ENCODE peak calls at places on chromosome 14, in nine cellular contexts. One of them, this sample, is unnamed.

GRCh38 chr14:100019156-100019882 is 45.9 kb upstream of the EVL start:
- DNase-seq in substantia nigra: peak
- DNase-seq in pancreas: no peak
- DNase-seq in right cardiac atrium: no peak
- DNase-seq in endothelial cell of umbilical vein: no peak
- DNase-seq in left ventricle myocardium inferior: no peak
- DNase-seq in OCI-LY7: no peak
- DNase-seq in iPS DF 6.9: no peak
- DNase-seq in HL-60: no peak
- DNase-seq in this sample: no peak

GRCh38 chr14:53924754-53925153 is 31.9 kb downstream of the BMP4 start:
- DNase-seq in substantia nigra: no peak
- DNase-seq in pancreas: no peak
- DNase-seq in right cardiac atrium: no peak
- DNase-seq in endothelial cell of umbilical vein: peak
- DNase-seq in left ventricle myocardium inferior: no peak
- DNase-seq in OCI-LY7: no peak
- DNase-seq in iPS DF 6.9: no peak
- DNase-seq in HL-60: no peak
- DNase-seq in this sample: no peak

GRCh38 chr14:96567289-96567899 is 65.2 kb downstream of the PAPOLA start:
- DNase-seq in substantia nigra: no peak
- DNase-seq in pancreas: no peak
- DNase-seq in right cardiac atrium: no peak
- DNase-seq in endothelial cell of umbilical vein: peak
- DNase-seq in left ventricle myocardium inferior: no peak
- DNase-seq in OCI-LY7: peak
- DNase-seq in iPS DF 6.9: no peak
- DNase-seq in HL-60: no peak
- DNase-seq in this sample: no peak

GRCh38 chr14:50666772-50667490 is 1.2 kb downstream of the SAV1 start:
- DNase-seq in substantia nigra: no peak
- DNase-seq in pancreas: peak
- DNase-seq in right cardiac atrium: no peak
- DNase-seq in endothelial cell of umbilical vein: peak
- DNase-seq in left ventricle myocardium inferior: no peak
- DNase-seq in OCI-LY7: peak
- DNase-seq in iPS DF 6.9: no peak
- DNase-seq in HL-60: no peak
- DNase-seq in this sample: no peak

GRCh38 chr14:24430682-24431568 is 1.2 kb downstream of the KHNYN start:
- DNase-seq in substantia nigra: no peak
- DNase-seq in pancreas: peak
- DNase-seq in right cardiac atrium: peak
- DNase-seq in endothelial cell of umbilical vein: peak
- DNase-seq in left ventricle myocardium inferior: no peak
- DNase-seq in OCI-LY7: peak
- DNase-seq in iPS DF 6.9: no peak
- DNase-seq in HL-60: no peak
- DNase-seq in this sample: peak

GRCh38 chr14:89013698-89014569 is 189.5 kb downstream of the TTC8 start:
- DNase-seq in substantia nigra: no peak
- DNase-seq in pancreas: no peak
- DNase-seq in right cardiac atrium: no peak
- DNase-seq in endothelial cell of umbilical vein: no peak
- DNase-seq in left ventricle myocardium inferior: no peak
- DNase-seq in OCI-LY7: no peak
- DNase-seq in iPS DF 6.9: no peak
- DNase-seq in HL-60: no peak
- DNase-seq in this sample: no peak

GRCh38 chr14:73747386-73748211 is 33.4 kb upstream of the PNMA1 start:
- DNase-seq in substantia nigra: no peak
- DNase-seq in pancreas: no peak
- DNase-seq in right cardiac atrium: no peak
- DNase-seq in endothelial cell of umbilical vein: no peak
- DNase-seq in left ventricle myocardium inferior: no peak
- DNase-seq in OCI-LY7: no peak
- DNase-seq in iPS DF 6.9: no peak
- DNase-seq in HL-60: no peak
- DNase-seq in this sample: no peak

GRCh38 chr14:39566795-39567194 is 134.6 kb upstream of the FBXO33 start:
- DNase-seq in substantia nigra: no peak
- DNase-seq in pancreas: no peak
- DNase-seq in right cardiac atrium: no peak
- DNase-seq in endothelial cell of umbilical vein: no peak
- DNase-seq in left ventricle myocardium inferior: no peak
- DNase-seq in OCI-LY7: no peak
- DNase-seq in iPS DF 6.9: no peak
- DNase-seq in HL-60: no peak
- DNase-seq in this sample: no peak

GRCh38 chr14:39467889-39468524 is 35.8 kb upstream of the FBXO33 start:
- DNase-seq in substantia nigra: no peak
- DNase-seq in pancreas: no peak
- DNase-seq in right cardiac atrium: no peak
- DNase-seq in endothelial cell of umbilical vein: peak
- DNase-seq in left ventricle myocardium inferior: no peak
- DNase-seq in OCI-LY7: peak
- DNase-seq in iPS DF 6.9: peak
- DNase-seq in HL-60: no peak
- DNase-seq in this sample: no peak

GRCh38 chr14:33477752-33478151 is 473.1 kb downstream of the EGLN3 start:
- DNase-seq in substantia nigra: peak
- DNase-seq in pancreas: no peak
- DNase-seq in right cardiac atrium: no peak
- DNase-seq in endothelial cell of umbilical vein: no peak
- DNase-seq in left ventricle myocardium inferior: no peak
- DNase-seq in OCI-LY7: no peak
- DNase-seq in iPS DF 6.9: no peak
- DNase-seq in HL-60: no peak
- DNase-seq in this sample: no peak

GRCh38 chr14:74062809-74063150 is 21.5 kb downstream of the ALDH6A1 start:
- DNase-seq in substantia nigra: no peak
- DNase-seq in pancreas: no peak
- DNase-seq in right cardiac atrium: no peak
- DNase-seq in endothelial cell of umbilical vein: no peak
- DNase-seq in left ventricle myocardium inferior: no peak
- DNase-seq in OCI-LY7: no peak
- DNase-seq in iPS DF 6.9: no peak
- DNase-seq in HL-60: no peak
- DNase-seq in this sample: no peak

GRCh38 chr14:47332099-47332498 is 343.3 kb downstream of the MDGA2 start:
- DNase-seq in substantia nigra: peak
- DNase-seq in pancreas: no peak
- DNase-seq in right cardiac atrium: peak
- DNase-seq in endothelial cell of umbilical vein: no peak
- DNase-seq in left ventricle myocardium inferior: no peak
- DNase-seq in OCI-LY7: no peak
- DNase-seq in iPS DF 6.9: no peak
- DNase-seq in HL-60: no peak
- DNase-seq in this sample: no peak

GRCh38 chr14:51682411-51682810 is 30.7 kb downstream of the FRMD6 start:
- DNase-seq in substantia nigra: no peak
- DNase-seq in pancreas: no peak
- DNase-seq in right cardiac atrium: no peak
- DNase-seq in endothelial cell of umbilical vein: no peak
- DNase-seq in left ventricle myocardium inferior: no peak
- DNase-seq in OCI-LY7: no peak
- DNase-seq in iPS DF 6.9: no peak
- DNase-seq in HL-60: no peak
- DNase-seq in this sample: no peak

GRCh38 chr14:74463697-74464096 is 29.4 kb downstream of the NPC2 start:
- DNase-seq in substantia nigra: no peak
- DNase-seq in pancreas: no peak
- DNase-seq in right cardiac atrium: no peak
- DNase-seq in endothelial cell of umbilical vein: no peak
- DNase-seq in left ventricle myocardium inferior: no peak
- DNase-seq in OCI-LY7: no peak
- DNase-seq in iPS DF 6.9: no peak
- DNase-seq in HL-60: no peak
- DNase-seq in this sample: no peak

GRCh38 chr14:92653162-92653651 is 95.2 kb downstream of the LGMN start:
- DNase-seq in substantia nigra: no peak
- DNase-seq in pancreas: no peak
- DNase-seq in right cardiac atrium: no peak
- DNase-seq in endothelial cell of umbilical vein: no peak
- DNase-seq in left ventricle myocardium inferior: no peak
- DNase-seq in OCI-LY7: no peak
- DNase-seq in iPS DF 6.9: no peak
- DNase-seq in HL-60: no peak
- DNase-seq in this sample: no peak

GRCh38 chr14:103155013-103155412 is 31.8 kb downstream of the TNFAIP2 start:
- DNase-seq in substantia nigra: peak
- DNase-seq in pancreas: no peak
- DNase-seq in right cardiac atrium: peak
- DNase-seq in endothelial cell of umbilical vein: no peak
- DNase-seq in left ventricle myocardium inferior: peak
- DNase-seq in OCI-LY7: no peak
- DNase-seq in iPS DF 6.9: no peak
- DNase-seq in HL-60: no peak
- DNase-seq in this sample: no peak

GRCh38 chr14:67373347-67373746 is 13.2 kb downstream of the EIF2S1 start:
- DNase-seq in substantia nigra: no peak
- DNase-seq in pancreas: no peak
- DNase-seq in right cardiac atrium: no peak
- DNase-seq in endothelial cell of umbilical vein: peak
- DNase-seq in left ventricle myocardium inferior: no peak
- DNase-seq in OCI-LY7: no peak
- DNase-seq in iPS DF 6.9: no peak
- DNase-seq in HL-60: no peak
- DNase-seq in this sample: no peak
- H3K27ac ChIP-seq in substantia nigra: no peak
- H3K27ac ChIP-seq in pancreas: no peak
- H3K27ac ChIP-seq in right cardiac atrium: no peak
- H3K27ac ChIP-seq in endothelial cell of umbilical vein: peak
- H3K27ac ChIP-seq in left ventricle myocardium inferior: no peak
- H3K27ac ChIP-seq in OCI-LY7: no peak
- H3K27ac ChIP-seq in iPS DF 6.9: no peak
- H3K27ac ChIP-seq in HL-60: no peak
- H3K27ac ChIP-seq in this sample: no peak

GRCh38 chr14:90381011-90381790 is 15.6 kb upstream of the CALM1 start:
- DNase-seq in substantia nigra: peak
- DNase-seq in pancreas: peak
- DNase-seq in right cardiac atrium: peak
- DNase-seq in endothelial cell of umbilical vein: no peak
- DNase-seq in left ventricle myocardium inferior: no peak
- DNase-seq in OCI-LY7: peak
- DNase-seq in iPS DF 6.9: no peak
- DNase-seq in HL-60: no peak
- DNase-seq in this sample: no peak
- H3K27ac ChIP-seq in substantia nigra: peak
- H3K27ac ChIP-seq in pancreas: peak
- H3K27ac ChIP-seq in right cardiac atrium: peak
- H3K27ac ChIP-seq in endothelial cell of umbilical vein: no peak
- H3K27ac ChIP-seq in left ventricle myocardium inferior: peak
- H3K27ac ChIP-seq in OCI-LY7: no peak
- H3K27ac ChIP-seq in iPS DF 6.9: no peak
- H3K27ac ChIP-seq in HL-60: no peak
- H3K27ac ChIP-seq in this sample: no peak

GRCh38 chr14:105398044-105398725 is at the start of gene TEX22:
- DNase-seq in substantia nigra: peak
- DNase-seq in pancreas: peak
- DNase-seq in right cardiac atrium: peak
- DNase-seq in endothelial cell of umbilical vein: peak
- DNase-seq in left ventricle myocardium inferior: peak
- DNase-seq in OCI-LY7: peak
- DNase-seq in iPS DF 6.9: peak
- DNase-seq in HL-60: peak
- DNase-seq in this sample: peak
- H3K27ac ChIP-seq in substantia nigra: peak
- H3K27ac ChIP-seq in pancreas: peak
- H3K27ac ChIP-seq in right cardiac atrium: peak
- H3K27ac ChIP-seq in endothelial cell of umbilical vein: peak
- H3K27ac ChIP-seq in left ventricle myocardium inferior: peak
- H3K27ac ChIP-seq in OCI-LY7: peak
- H3K27ac ChIP-seq in iPS DF 6.9: no peak
- H3K27ac ChIP-seq in HL-60: peak
- H3K27ac ChIP-seq in this sample: peak

GRCh38 chr14:37579250-37579649 is 15.8 kb downstream of the FOXA1 start:
- DNase-seq in substantia nigra: no peak
- DNase-seq in pancreas: no peak
- DNase-seq in right cardiac atrium: no peak
- DNase-seq in endothelial cell of umbilical vein: no peak
- DNase-seq in left ventricle myocardium inferior: no peak
- DNase-seq in OCI-LY7: no peak
- DNase-seq in iPS DF 6.9: no peak
- DNase-seq in HL-60: no peak
- DNase-seq in this sample: no peak
- H3K27ac ChIP-seq in substantia nigra: no peak
- H3K27ac ChIP-seq in pancreas: no peak
- H3K27ac ChIP-seq in right cardiac atrium: no peak
- H3K27ac ChIP-seq in endothelial cell of umbilical vein: no peak
- H3K27ac ChIP-seq in left ventricle myocardium inferior: no peak
- H3K27ac ChIP-seq in OCI-LY7: no peak
- H3K27ac ChIP-seq in iPS DF 6.9: no peak
- H3K27ac ChIP-seq in HL-60: no peak
- H3K27ac ChIP-seq in this sample: no peak

GRCh38 chr14:68199465-68200145 is 380.0 kb downstream of the RAD51B start:
- DNase-seq in substantia nigra: no peak
- DNase-seq in pancreas: peak
- DNase-seq in right cardiac atrium: peak
- DNase-seq in endothelial cell of umbilical vein: peak
- DNase-seq in left ventricle myocardium inferior: peak
- DNase-seq in OCI-LY7: no peak
- DNase-seq in iPS DF 6.9: peak
- DNase-seq in HL-60: no peak
- DNase-seq in this sample: no peak

GRCh38 chr14:68203871-68204270 is 384.3 kb downstream of the RAD51B start:
- DNase-seq in substantia nigra: no peak
- DNase-seq in pancreas: no peak
- DNase-seq in right cardiac atrium: no peak
- DNase-seq in endothelial cell of umbilical vein: peak
- DNase-seq in left ventricle myocardium inferior: no peak
- DNase-seq in OCI-LY7: no peak
- DNase-seq in iPS DF 6.9: no peak
- DNase-seq in HL-60: no peak
- DNase-seq in this sample: no peak

GRCh38 chr14:68195126-68195525 is 375.5 kb downstream of the RAD51B start:
- DNase-seq in substantia nigra: no peak
- DNase-seq in pancreas: no peak
- DNase-seq in right cardiac atrium: no peak
- DNase-seq in endothelial cell of umbilical vein: no peak
- DNase-seq in left ventricle myocardium inferior: no peak
- DNase-seq in OCI-LY7: no peak
- DNase-seq in iPS DF 6.9: peak
- DNase-seq in HL-60: no peak
- DNase-seq in this sample: no peak

GRCh38 chr14:68193970-68194634 is 374.5 kb downstream of the RAD51B start:
- DNase-seq in substantia nigra: no peak
- DNase-seq in pancreas: no peak
- DNase-seq in right cardiac atrium: no peak
- DNase-seq in endothelial cell of umbilical vein: no peak
- DNase-seq in left ventricle myocardium inferior: no peak
- DNase-seq in OCI-LY7: no peak
- DNase-seq in iPS DF 6.9: no peak
- DNase-seq in HL-60: no peak
- DNase-seq in this sample: no peak

GRCh38 chr14:68198713-68199464 is 379.3 kb downstream of the RAD51B start:
- DNase-seq in substantia nigra: no peak
- DNase-seq in pancreas: no peak
- DNase-seq in right cardiac atrium: no peak
- DNase-seq in endothelial cell of umbilical vein: no peak
- DNase-seq in left ventricle myocardium inferior: no peak
- DNase-seq in OCI-LY7: no peak
- DNase-seq in iPS DF 6.9: no peak
- DNase-seq in HL-60: no peak
- DNase-seq in this sample: no peak
- H3K27ac ChIP-seq in substantia nigra: no peak
- H3K27ac ChIP-seq in pancreas: peak
- H3K27ac ChIP-seq in right cardiac atrium: peak
- H3K27ac ChIP-seq in endothelial cell of umbilical vein: peak
- H3K27ac ChIP-seq in left ventricle myocardium inferior: peak
- H3K27ac ChIP-seq in OCI-LY7: no peak
- H3K27ac ChIP-seq in iPS DF 6.9: no peak
- H3K27ac ChIP-seq in HL-60: no peak
- H3K27ac ChIP-seq in this sample: no peak